ENCODE peak calls at places on chromosomes 13 and 19, in six cellular contexts. D, Y, Z, V, M and E are unnamed samples.

GRCh38 chr13:65540064-65540635 is 1690.0 kb downstream of the PCDH9 start:
- DNase-seq in V (no peak), D (no peak), M (no peak), Y (no peak), Z (no peak), E (no peak)

GRCh38 chr19:5785423-5785822 is 877 bp upstream of the PRR22 start:
- DNase-seq in V (no peak), M (no peak), D (no peak), Y (no peak), Z (no peak), E (no peak)

GRCh38 chr19:41530761-41531301 is 45.1 kb upstream of the CEACAM21 start:
- DNase-seq in M (no peak), Y (no peak), Z (no peak), D (no peak), V (no peak), E (no peak)

GRCh38 chr13:29465741-29466293 is 129.7 kb downstream of the SLC7A1 start:
- DNase-seq in V (no peak), M (no peak), Y (peak), D (no peak), Z (no peak), E (peak)

GRCh38 chr13:44218501-44219240 is 155.0 kb upstream of the SERP2 start:
- DNase-seq in Y (no peak), Z (no peak), V (no peak), M (no peak), D (no peak), E (no peak)

GRCh38 chr19:46944918-46945628 is 74.6 kb upstream of the NPAS1 start:
- DNase-seq in M (no peak), Y (no peak), V (no peak), Z (peak), D (no peak), E (peak)

GRCh38 chr19:17830567-17831418 is 9.5 kb upstream of the INSL3 start:
- DNase-seq in V (peak), Y (no peak), M (no peak), D (peak), Z (peak), E (peak)

GRCh38 chr19:55069137-55069858 is 6.3 kb upstream of the RDH13 start:
- DNase-seq in Y (no peak), M (no peak), V (peak), D (peak), Z (peak), E (peak)

GRCh38 chr13:93751117-93751516 is 524.5 kb downstream of the GPC6 start:
- DNase-seq in D (no peak), Z (no peak), Y (no peak), M (no peak), V (no peak), E (no peak)

GRCh38 chr19:8573316-8573715 is 3.9 kb downstream of the MYO1F start:
- DNase-seq in Z (no peak), V (no peak), Y (no peak), M (no peak), D (no peak), E (no peak)

GRCh38 chr13:79811170-79811569 is 330.2 kb downstream of the NDFIP2 start:
- DNase-seq in D (no peak), V (no peak), M (no peak), Y (no peak), Z (no peak), E (no peak)

GRCh38 chr13:79812070-79812850 is 331.3 kb downstream of the NDFIP2 start:
- DNase-seq in V (no peak), M (peak), Y (no peak), D (no peak), Z (no peak), E (no peak)

GRCh38 chr13:79810018-79810417 is 329.1 kb downstream of the NDFIP2 start:
- DNase-seq in M (no peak), Y (no peak), Z (no peak), V (no peak), D (no peak), E (no peak)

GRCh38 chr13:79808475-79808874 is 327.5 kb downstream of the NDFIP2 start:
- DNase-seq in V (no peak), D (no peak), Y (no peak), Z (no peak), M (no peak), E (no peak)

DNA sequence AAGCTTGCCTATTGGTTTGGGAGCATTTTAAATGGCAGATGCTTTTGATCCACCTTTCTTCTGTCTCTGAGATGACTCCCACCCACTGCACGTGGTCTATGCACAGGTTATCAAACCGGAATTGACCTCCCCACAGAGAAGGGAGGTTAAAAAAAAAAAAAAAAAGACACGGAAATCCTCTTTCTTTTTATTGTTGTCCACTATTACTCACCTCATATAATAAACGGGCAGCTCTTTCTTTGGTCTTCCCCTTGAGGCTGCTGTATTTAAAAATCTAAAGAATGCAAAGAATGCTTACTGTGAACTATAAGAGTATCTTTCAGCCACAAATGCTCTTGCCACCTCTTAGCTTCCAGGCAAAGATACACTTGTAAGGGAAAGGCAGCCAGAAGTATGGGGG is 329.7 kb downstream of the NDFIP2 start:
- DNase-seq in M (no peak), Y (no peak), D (peak), Z (no peak), V (no peak), E (no peak)
- TF ChIP-seq CHD2 in M (no peak), Y (no peak), D (no peak), Z (no peak), V (no peak), E (no peak)

DNA sequence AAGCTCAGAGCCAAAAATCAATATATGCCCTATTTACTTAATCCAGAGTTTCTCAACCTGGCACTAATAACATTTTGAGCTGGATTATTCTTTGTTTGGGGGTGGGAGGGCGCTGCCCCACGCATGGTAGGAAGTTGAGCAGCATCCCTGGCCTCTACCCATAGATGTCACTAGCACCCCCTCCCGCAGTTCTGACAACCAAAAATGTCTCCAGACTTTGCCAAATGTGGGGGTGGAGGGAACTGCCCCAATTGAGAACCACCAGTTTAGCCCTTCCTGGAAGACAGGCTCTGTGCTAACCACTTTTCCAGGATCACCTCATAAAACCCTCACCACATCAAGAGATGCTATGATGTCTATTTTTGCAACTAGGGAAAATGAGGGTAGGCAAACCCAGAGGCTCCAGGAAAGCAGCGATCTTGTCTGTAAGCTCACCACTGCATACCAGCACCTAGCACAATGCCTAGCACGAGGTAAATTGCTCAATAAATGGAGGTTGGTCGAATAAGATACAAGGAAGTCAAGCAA is 1.1 kb downstream of the TRIR start:
- DNase-seq in Y (peak), V (peak), D (peak), Z (no peak), M (no peak), E (peak)
- TF ChIP-seq CHD2 in Y (no peak), V (no peak), D (no peak), Z (no peak), M (no peak), E (no peak)

GRCh38 chr19:13849277-13849676 is 27.7 kb upstream of the NANOS3 start:
- DNase-seq in Z (no peak), M (no peak), Y (no peak), D (no peak), V (no peak), E (no peak)

GRCh38 chr19:13846533-13847032 is 30.4 kb upstream of the NANOS3 start:
- DNase-seq in M (peak), D (peak), V (peak), Z (peak), Y (peak), E (peak)

GRCh38 chr19:13848811-13849241 is 28.1 kb upstream of the NANOS3 start:
- DNase-seq in D (no peak), M (no peak), Y (no peak), V (no peak), Z (no peak), E (no peak)

GRCh38 chr19:13847900-13848677 is 28.8 kb upstream of the NANOS3 start:
- DNase-seq in M (no peak), Y (no peak), V (no peak), D (no peak), Z (no peak), E (peak)

GRCh38 chr19:13847033-13847899 is 29.7 kb upstream of the NANOS3 start:
- DNase-seq in Y (peak), D (no peak), V (peak), Z (peak), M (no peak), E (peak)
- TF ChIP-seq CHD2 in Y (no peak), D (peak), V (no peak), Z (peak), M (peak), E (peak)

GRCh38 chr13:32222046-32222676 is 93.0 kb downstream of the ZAR1L start:
- DNase-seq in Y (no peak), V (no peak), Z (no peak), M (no peak), D (no peak), E (no peak)
- TF ChIP-seq CHD2 in Y (no peak), V (no peak), Z (no peak), M (no peak), D (no peak), E (no peak)

GRCh38 chr19:30602661-30603322 is 230.6 kb downstream of the ZNF536 start:
- DNase-seq in D (no peak), Z (peak), M (no peak), V (no peak), Y (no peak), E (no peak)
- TF ChIP-seq CHD2 in D (no peak), Z (no peak), M (no peak), V (no peak), Y (no peak), E (no peak)

GRCh38 chr19:10567696-10568443 is 909 bp downstream of the CDKN2D start:
- DNase-seq in D (no peak), Y (no peak), M (no peak), Z (no peak), V (no peak), E (no peak)

GRCh38 chr19:10566658-10567410 is 1.0 kb upstream of the KRI1 start:
- DNase-seq in Y (no peak), V (no peak), Z (no peak), D (no peak), M (peak), E (no peak)

GRCh38 chr19:10566408-10566657 is 523 bp upstream of the KRI1 start:
- DNase-seq in Z (no peak), V (no peak), D (no peak), Y (no peak), M (no peak), E (no peak)

GRCh38 chr19:10568826-10569651 is at the start of gene CDKN2D:
- DNase-seq in V (peak), Y (peak), Z (peak), M (peak), D (peak), E (peak)

DNA sequence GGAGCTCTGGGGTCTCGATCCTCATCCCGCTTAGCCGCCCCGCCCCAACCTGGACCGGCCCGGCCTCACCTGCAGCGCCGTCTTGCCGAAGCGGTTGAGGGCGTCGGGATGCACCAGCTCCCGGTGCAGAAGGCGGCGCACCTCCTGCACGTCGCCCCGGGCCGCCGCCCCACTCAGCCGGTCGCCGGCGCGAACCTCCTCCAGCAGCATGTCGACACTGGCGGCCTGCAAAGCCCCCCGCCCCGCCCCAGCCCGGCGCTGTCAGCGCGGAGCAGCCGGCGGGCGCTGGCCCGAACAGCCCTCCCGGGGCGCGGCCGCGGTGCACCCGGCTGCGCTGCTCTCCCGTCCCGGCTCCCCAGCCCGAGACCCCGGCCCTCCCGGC is 344 bp downstream of the CDKN2D start:
- DNase-seq in Z (peak), V (no peak), Y (no peak), M (no peak), D (no peak), E (no peak)
- TF ChIP-seq CHD2 in Z (no peak), V (no peak), Y (no peak), M (no peak), D (no peak), E (no peak)

GRCh38 chr13:52659340-52659739 is 6.7 kb downstream of the SUGT1 start:
- DNase-seq in D (no peak), V (no peak), Y (no peak), Z (no peak), M (no peak), E (no peak)

GRCh38 chr13:52669677-52670076 is 17.0 kb downstream of the SUGT1 start:
- DNase-seq in Y (no peak), V (no peak), D (no peak), Z (no peak), M (no peak), E (no peak)

GRCh38 chr13:52670726-52671125 is 18.1 kb downstream of the SUGT1 start:
- DNase-seq in Y (no peak), V (no peak), D (no peak), Z (no peak), M (no peak), E (no peak)

GRCh38 chr13:52664269-52664668 is 11.6 kb downstream of the SUGT1 start:
- DNase-seq in Z (no peak), D (no peak), Y (no peak), V (no peak), M (no peak), E (no peak)

DNA sequence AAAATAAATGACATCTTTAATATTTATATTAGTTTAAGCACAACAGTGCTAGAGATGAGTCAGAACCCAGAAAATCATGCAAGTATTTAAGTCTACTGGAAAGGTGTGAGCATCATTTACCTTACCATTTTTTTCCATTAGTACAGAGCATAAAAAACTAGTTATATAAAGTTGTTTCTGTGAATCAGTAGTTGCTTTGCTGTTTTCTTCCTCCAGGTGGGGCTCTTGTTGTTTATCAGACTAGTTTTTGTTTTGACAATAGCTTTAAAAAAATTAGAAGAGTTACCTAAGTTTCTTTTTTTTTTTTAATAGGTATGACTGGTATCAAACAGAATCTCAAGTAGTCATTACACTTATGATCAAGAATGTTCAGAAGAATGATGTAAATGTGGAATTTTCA is 12.7 kb downstream of the SUGT1 start:
- DNase-seq in Z (no peak), D (peak), M (no peak), Y (peak), V (no peak), E (peak)
- TF ChIP-seq CHD2 in Z (no peak), D (no peak), M (no peak), Y (no peak), V (no peak), E (no peak)

GRCh38 chr19:1220452-1221037 is 15.0 kb downstream of the STK11 start:
- DNase-seq in M (no peak), Z (peak), Y (no peak), D (no peak), V (no peak), E (peak)
- TF ChIP-seq CHD2 in M (no peak), Z (no peak), Y (no peak), D (no peak), V (no peak), E (no peak)

DNA sequence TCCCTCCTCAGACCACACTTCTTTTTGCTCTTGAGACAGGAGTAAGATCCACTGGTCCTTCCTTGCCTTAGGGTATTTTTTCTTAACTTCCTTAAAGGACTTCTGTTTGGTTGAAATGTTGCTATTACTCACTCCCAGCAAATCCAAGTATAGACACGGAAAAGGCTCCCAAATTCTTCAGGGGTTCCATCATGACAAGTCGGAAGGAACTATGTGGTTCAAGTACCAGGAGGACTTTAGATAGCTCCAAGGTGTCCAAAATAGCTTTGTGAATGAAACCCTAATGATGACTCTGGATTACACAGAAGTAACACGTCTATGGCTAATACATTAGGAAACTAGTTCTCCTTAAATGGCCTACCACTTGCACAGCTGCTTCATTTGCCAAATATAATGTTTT is 238.7 kb downstream of the KCTD12 start:
- DNase-seq in D (no peak), Y (no peak), M (no peak), Z (no peak), V (no peak), E (no peak)
- TF ChIP-seq CHD2 in D (no peak), Y (no peak), M (no peak), Z (no peak), V (no peak), E (no peak)